ENCODE peak calls at places on chromosomes 1 and 21, in five cellular contexts. R is right cardiac atrium, K is body of pancreas, C is ovary, H is tibial artery. B is an unnamed sample.

GRCh38 chr1:210397252-210397651 is 68.5 kb downstream of the HHAT start:
- DNase-seq in R (no peak), H (no peak), K (no peak), C (no peak), B (peak; percentile 36)

GRCh38 chr1:160519542-160520435 is 3.3 kb downstream of the SLAMF6 start:
- DNase-seq in K (no peak), R (no peak), C (no peak), H (no peak), B (no peak)

GRCh38 chr1:83845437-83846071 is 153.4 kb downstream of the TTLL7 start:
- DNase-seq in K (no peak), H (no peak), C (no peak), R (no peak), B (peak; percentile 14)

GRCh38 chr1:185595835-185596667 is 138.1 kb upstream of the HMCN1 start:
- DNase-seq in K (peak; percentile 52), R (no peak), H (no peak), C (no peak), B (peak; percentile 73)

GRCh38 chr1:162081316-162081715 is 11.8 kb downstream of the NOS1AP start:
- DNase-seq in C (no peak), K (no peak), R (no peak), H (no peak), B (peak; percentile 23)

GRCh38 chr1:33382651-33383415 is 48.1 kb downstream of the PHC2 start:
- DNase-seq in H (no peak), C (no peak), K (no peak), R (peak; percentile 80), B (no peak)

GRCh38 chr1:16048573-16049189 is 5.1 kb downstream of the CLCNKB start:
- DNase-seq in C (peak; percentile 84), K (peak; percentile 67), H (peak; percentile 44), R (peak; percentile 86), B (peak; percentile 98)

GRCh38 chr1:109365642-109366204 is 32.0 kb downstream of the SORT1 start:
- DNase-seq in K (no peak), H (no peak), R (no peak), C (no peak), B (no peak)

GRCh38 chr1:245500546-245500945 is 345.8 kb downstream of the KIF26B start:
- DNase-seq in R (no peak), H (no peak), K (peak; percentile 16), C (no peak), B (no peak)

GRCh38 chr1:183957216-183957830 is 80.2 kb downstream of the COLGALT2 start:
- DNase-seq in C (no peak), K (no peak), R (no peak), H (no peak), B (no peak)

GRCh38 chr1:1364266-1364665 is 5.9 kb upstream of the MXRA8 start:
- DNase-seq in R (peak; percentile 38), H (no peak), C (no peak), K (no peak), B (no peak)

GRCh38 chr1:66575739-66576138 is 41.8 kb downstream of the SGIP1 start:
- DNase-seq in K (no peak), H (no peak), C (no peak), R (no peak), B (peak; percentile 91)

GRCh38 chr1:217393901-217394300 is 237.0 kb downstream of the GPATCH2 start:
- DNase-seq in H (no peak), K (no peak), C (no peak), R (no peak), B (peak; percentile 8)

GRCh38 chr1:3126756-3127718 is 58.0 kb downstream of the PRDM16 start:
- DNase-seq in K (no peak), C (no peak), R (no peak), H (no peak), B (no peak)

GRCh38 chr1:36251794-36252481 is 27.7 kb downstream of the THRAP3 start:
- DNase-seq in R (no peak), C (no peak), K (no peak), H (no peak), B (no peak)

GRCh38 chr1:65881070-65881594 is 88.4 kb downstream of the PDE4B start:
- DNase-seq in R (no peak), C (no peak), K (no peak), H (no peak), B (no peak)

GRCh38 chr21:45523411-45524101 is 18.7 kb downstream of the SLC19A1 start:
- DNase-seq in C (peak; percentile 22), R (peak; percentile 64), K (peak; percentile 13), H (no peak), B (no peak)

GRCh38 chr1:234125283-234125682 is 220.8 kb downstream of the SLC35F3 start:
- DNase-seq in R (no peak), C (no peak), K (peak; percentile 16), H (no peak), B (no peak)

DNA sequence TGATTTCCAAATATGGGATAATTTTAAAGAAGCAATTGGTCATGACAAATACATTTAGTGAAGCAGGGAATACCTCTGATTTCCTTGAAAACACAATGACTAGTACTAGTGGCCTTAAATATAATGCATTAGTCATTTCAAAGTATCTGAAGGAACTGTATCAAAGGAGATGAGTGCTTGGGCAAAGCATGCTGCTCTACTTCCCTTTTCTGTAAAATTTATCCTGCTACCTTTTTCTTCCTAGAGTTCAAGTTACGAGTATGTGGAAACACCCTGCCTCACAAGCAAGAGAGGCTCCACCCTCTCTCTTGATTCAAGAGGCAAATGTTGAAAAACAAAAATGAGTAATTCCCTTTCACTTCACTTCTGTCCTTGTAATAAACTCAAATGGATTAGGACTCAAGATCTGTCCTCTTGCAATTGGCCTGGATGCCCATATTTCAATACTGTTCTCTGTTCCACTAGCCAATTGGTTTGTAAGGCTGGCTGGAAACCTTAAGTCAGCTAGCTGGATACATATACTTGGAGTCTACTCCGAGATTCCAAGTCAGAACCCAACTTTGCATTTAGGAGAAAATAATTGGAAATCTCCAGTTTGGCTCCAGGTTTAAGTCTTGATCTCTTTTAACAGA is 92.5 kb downstream of the CDC42BPA start:
- DNase-seq in R (no peak), C (no peak), K (no peak), H (no peak), B (peak; percentile 68)
- H3K27ac ChIP-seq in R (no peak overlapping the region), C (no peak overlapping the region), K (no peak overlapping the region), H (no peak overlapping the region), B (no peak overlapping the region)

GRCh38 chr1:178266619-178267066 is 172.7 kb downstream of the RASAL2 start:
- DNase-seq in H (no peak), C (no peak), R (no peak), K (no peak), B (no peak)
- H3K4me3 ChIP-seq in H (no peak overlapping the region), C (no peak overlapping the region), R (no peak overlapping the region), K (no peak overlapping the region), B (no peak overlapping the region)

DNA sequence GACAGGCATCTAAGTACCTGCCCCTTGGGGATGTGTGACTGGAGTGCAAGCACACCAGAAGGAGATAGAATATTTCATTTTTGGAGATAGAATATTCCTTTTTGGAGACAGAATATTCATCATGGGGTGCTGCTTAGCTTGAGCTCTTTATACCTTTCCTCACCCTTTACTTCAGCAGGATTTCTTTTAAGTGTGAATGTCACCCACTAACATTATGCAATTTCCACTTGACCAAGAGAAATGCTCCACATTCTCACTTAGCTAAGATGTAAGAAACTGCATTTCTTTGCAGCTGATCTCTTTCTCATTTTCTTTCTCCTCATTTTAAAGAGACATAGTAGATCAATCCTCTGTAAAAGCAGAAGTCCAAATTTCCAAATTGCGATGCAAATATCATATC is 436.7 kb downstream of the NCAM2 start:
- DNase-seq in C (no peak), H (no peak), R (peak; percentile 9), K (no peak), B (no peak)
- H3K4me1 ChIP-seq in C (no peaks in the 10 kb centered on the region), H (no peaks in the 10 kb centered on the region), R (no peaks in the 10 kb centered on the region), K (no peaks in the 10 kb centered on the region), B (no peaks in the 10 kb centered on the region)

GRCh38 chr1:236994450-236994849 is 9.8 kb downstream of the MT1HL1 start:
- DNase-seq in C (no peak), H (no peak), K (no peak), R (no peak), B (no peak)
- H3K27ac ChIP-seq in C (no peak overlapping the region), H (no peak overlapping the region), K (no peak overlapping the region), R (no peak overlapping the region), B (no peak overlapping the region)

GRCh38 chr1:21622466-21623315 is 46.5 kb downstream of the RAP1GAP start:
- DNase-seq in R (peak; percentile 74), C (peak; percentile 68), H (no peak), K (peak; percentile 80), B (peak; percentile 20)
- H3K4me3 ChIP-seq in R (peak overlapping the region; percentile 33), C (peak overlapping the region; percentile 18), H (peak overlapping the region; percentile 16), K (no peak overlapping the region), B (peak overlapping the region; percentile 26)

DNA sequence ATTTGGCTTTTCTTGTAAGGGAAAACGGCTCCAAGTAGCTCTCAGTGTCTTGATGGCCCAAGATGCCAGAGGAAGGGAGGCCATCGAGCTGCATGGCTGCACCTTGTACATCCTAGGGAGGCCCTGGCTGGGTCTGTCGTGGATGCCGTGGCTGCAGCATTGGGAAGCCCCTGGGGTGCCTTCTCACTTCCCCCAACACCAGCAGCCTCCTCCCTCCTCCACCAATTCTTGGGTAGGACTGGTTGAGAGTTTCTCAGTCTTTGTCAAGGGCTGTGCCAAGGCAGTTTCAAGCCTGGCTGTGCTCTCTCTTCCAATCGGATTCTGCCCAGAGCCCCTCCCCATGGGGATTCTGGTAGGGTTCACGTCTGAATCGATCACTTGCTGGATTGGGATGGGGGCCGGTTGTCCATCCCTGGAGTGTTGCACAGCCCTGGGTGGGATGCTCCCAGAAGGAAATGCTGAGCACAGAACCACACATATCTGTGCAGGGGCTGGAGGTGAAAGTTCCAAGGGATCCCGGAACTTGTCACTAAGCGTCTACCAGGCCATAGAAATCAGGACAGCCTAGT is 14.0 kb upstream of the SPSB1 start:
- DNase-seq in C (no peak), H (no peak), K (no peak), R (no peak), B (no peak)
- H3K4me1 ChIP-seq in C (peaks cover 4% of the 10 kb centered on the region), H (peaks cover 16% of the 10 kb centered on the region), K (peaks cover 4% of the 10 kb centered on the region), R (no peaks in the 10 kb centered on the region), B (no peaks in the 10 kb centered on the region)

GRCh38 chr1:157043685-157044084 is 1.9 kb downstream of the ARHGEF11 start:
- DNase-seq in H (no peak), R (no peak), K (no peak), C (no peak), B (no peak)
- H3K27ac ChIP-seq in H (no peak overlapping the region), R (no peak overlapping the region), K (no peak overlapping the region), C (no peak overlapping the region), B (peak overlapping the region; percentile 32)

GRCh38 chr1:152109998-152110294 is 5.3 kb downstream of the TCHH start:
- DNase-seq in K (no peak), C (no peak), R (no peak), H (no peak), B (no peak)
- H3K4me3 ChIP-seq in K (no peak overlapping the region), C (no peak overlapping the region), R (peak overlapping the region; percentile 54), H (peak overlapping the region; percentile 58), B (no peak overlapping the region)

DNA sequence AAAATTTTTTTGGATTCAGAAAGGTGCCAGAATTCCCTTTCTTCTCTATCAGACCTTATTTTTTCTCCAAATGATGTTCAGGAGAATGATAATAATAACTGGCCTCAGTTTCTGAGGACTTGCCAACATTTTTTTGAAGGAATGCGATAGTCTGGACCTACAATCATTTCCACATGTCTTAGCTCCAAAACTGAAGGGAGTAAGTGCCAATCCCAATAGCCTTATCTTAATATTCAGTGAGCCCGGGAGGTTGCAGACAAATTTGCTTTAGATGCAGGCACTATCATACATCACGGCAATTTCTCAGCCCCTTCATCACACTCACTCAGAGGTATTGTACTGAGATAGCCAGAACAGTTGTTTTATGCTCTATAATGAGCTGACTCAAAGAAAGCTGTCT is 796.9 kb downstream of the ADGRL2 start:
- DNase-seq in R (no peak), H (no peak), C (no peak), K (no peak), B (no peak)
- H3K4me1 ChIP-seq in R (no peaks in the 10 kb centered on the region), H (no peaks in the 10 kb centered on the region), C (peaks cover 2% of the 10 kb centered on the region), K (no peaks in the 10 kb centered on the region), B (no peaks in the 10 kb centered on the region)

GRCh38 chr1:93686497-93687250 is 5.0 kb upstream of the BCAR3 start:
- DNase-seq in H (no peak), C (no peak), K (no peak), R (no peak), B (no peak)
- H3K27ac ChIP-seq in H (no peak overlapping the region), C (no peak overlapping the region), K (no peak overlapping the region), R (no peak overlapping the region), B (no peak overlapping the region)

B was measured in cardiac muscle cell.